ENCODE peak calls at places on chromosome 13, in five cellular contexts. H is stomach, S is HFFc6, A is neural crest cell, V is suprapubic skin. L is an unnamed sample.

GRCh38 chr13:72656357-72656756 is 71.1 kb downstream of the MZT1 start:
- DNase-seq in S (no peak), H (no peak), A (no peak), V (no peak), L (no peak)

GRCh38 chr13:73984949-73985691 is 149.1 kb downstream of the KLF12 start:
- DNase-seq in H (no peak), V (no peak), A (no peak), S (no peak), L (no peak)

GRCh38 chr13:48185018-48185417 is 48.0 kb upstream of the ITM2B start:
- DNase-seq in V (no peak), S (no peak), A (no peak), H (no peak), L (no peak)

GRCh38 chr13:30332516-30333165 is 25.3 kb upstream of the KATNAL1 start:
- DNase-seq in H (no peak), A (no peak), V (no peak), S (no peak), L (no peak)

GRCh38 chr13:65679240-65679639 is 1550.9 kb downstream of the PCDH9 start:
- DNase-seq in S (no peak), A (no peak), H (no peak), V (no peak), L (no peak)

GRCh38 chr13:99278199-99278598 is 20.0 kb upstream of the GPR18 start:
- DNase-seq in H (no peak), A (no peak), S (no peak), V (no peak), L (no peak)

GRCh38 chr13:82713681-82714405 is 1168.4 kb downstream of the SLITRK1 start:
- DNase-seq in A (no peak), H (no peak), S (peak), V (no peak), L (no peak)

GRCh38 chr13:29954082-29955043 is 103.9 kb upstream of the UBL3 start:
- DNase-seq in A (no peak), S (no peak), H (no peak), V (no peak), L (no peak)

GRCh38 chr13:112648966-112649690 is 40.7 kb upstream of the ATP11A start:
- DNase-seq in V (no peak), S (no peak), H (peak), A (no peak), L (no peak)

GRCh38 chr13:114145722-114146121 is 13.3 kb upstream of the RASA3 start:
- DNase-seq in V (peak), A (no peak), S (no peak), H (no peak), L (no peak)

GRCh38 chr13:114145256-114145655 is 12.8 kb upstream of the RASA3 start:
- DNase-seq in H (no peak), S (no peak), V (peak), A (no peak), L (no peak)

GRCh38 chr13:114146173-114146572 is 13.8 kb upstream of the RASA3 start:
- DNase-seq in H (no peak), A (no peak), S (no peak), V (peak), L (no peak)

GRCh38 chr13:114147803-114148520 is 15.5 kb upstream of the RASA3 start:
- DNase-seq in A (no peak), H (no peak), V (no peak), S (no peak), L (no peak)

GRCh38 chr13:114146629-114147028 is 14.2 kb upstream of the RASA3 start:
- DNase-seq in S (no peak), A (no peak), V (peak), H (no peak), L (no peak)
- TF ChIP-seq CTCF in S (no peak), A (no peak), V (no peak), H (no peak), L (no peak)

DNA sequence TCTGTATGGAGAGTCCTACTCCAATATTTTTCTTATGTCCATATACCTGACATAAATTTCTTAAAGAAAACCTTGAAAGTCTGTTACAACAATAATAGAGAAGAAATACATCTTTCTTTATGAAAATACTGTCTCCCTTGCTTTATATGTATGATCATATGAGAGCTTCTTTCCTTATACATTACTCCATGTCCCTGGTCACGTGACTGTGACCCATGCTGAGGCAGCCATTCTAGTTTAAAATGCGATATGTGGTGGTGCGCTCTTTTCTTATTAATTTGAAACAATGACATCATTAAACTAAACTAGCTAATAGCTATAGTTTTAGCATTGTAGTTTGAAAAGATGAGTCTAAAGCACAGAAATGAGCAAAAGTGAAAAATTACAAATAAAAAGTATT is 1120.3 kb upstream of the PRR20A start:
- DNase-seq in H (no peak), S (no peak), A (no peak), V (no peak), L (no peak)
- TF ChIP-seq CTCF in H (no peak), S (no peak), A (no peak), V (no peak), L (no peak)

GRCh38 chr13:27830010-27830409 is 37.7 kb downstream of the GSX1 start:
- DNase-seq in A (peak), S (no peak), V (no peak), H (peak), L (no peak)
- TF ChIP-seq CTCF in A (peak), S (peak), V (peak), H (no peak), L (no peak)

DNA sequence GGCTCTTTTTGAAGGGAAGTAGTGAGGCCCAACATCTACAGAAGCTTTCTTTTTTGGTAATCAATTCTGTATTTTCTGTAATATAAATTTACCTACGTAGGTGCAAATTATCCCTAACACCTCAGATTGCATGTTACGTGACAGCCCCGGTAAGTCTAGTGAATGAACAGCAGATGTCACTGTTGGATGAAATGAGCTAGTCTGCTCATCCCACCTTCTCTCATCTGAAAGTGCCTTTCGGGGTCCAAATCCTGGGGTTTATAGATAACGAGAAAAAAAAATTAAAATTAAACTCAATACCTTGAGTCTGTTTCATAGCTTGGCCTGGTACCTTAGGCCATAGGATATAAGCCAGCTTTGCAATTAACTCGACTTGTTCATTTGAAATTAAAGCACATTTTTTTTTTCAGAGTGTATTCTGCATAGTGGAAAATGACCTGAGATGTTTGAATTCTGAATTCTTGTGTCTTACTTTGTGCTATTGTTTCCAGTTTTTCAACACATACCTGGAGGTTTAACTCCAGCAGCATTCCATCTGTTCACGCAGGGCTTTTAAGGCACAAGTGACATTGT is 548.2 kb downstream of the GPC5 start:
- DNase-seq in A (peak), S (no peak), H (no peak), V (no peak), L (no peak)
- TF ChIP-seq CTCF in A (peak), S (peak), H (no peak), V (no peak), L (no peak)

DNA sequence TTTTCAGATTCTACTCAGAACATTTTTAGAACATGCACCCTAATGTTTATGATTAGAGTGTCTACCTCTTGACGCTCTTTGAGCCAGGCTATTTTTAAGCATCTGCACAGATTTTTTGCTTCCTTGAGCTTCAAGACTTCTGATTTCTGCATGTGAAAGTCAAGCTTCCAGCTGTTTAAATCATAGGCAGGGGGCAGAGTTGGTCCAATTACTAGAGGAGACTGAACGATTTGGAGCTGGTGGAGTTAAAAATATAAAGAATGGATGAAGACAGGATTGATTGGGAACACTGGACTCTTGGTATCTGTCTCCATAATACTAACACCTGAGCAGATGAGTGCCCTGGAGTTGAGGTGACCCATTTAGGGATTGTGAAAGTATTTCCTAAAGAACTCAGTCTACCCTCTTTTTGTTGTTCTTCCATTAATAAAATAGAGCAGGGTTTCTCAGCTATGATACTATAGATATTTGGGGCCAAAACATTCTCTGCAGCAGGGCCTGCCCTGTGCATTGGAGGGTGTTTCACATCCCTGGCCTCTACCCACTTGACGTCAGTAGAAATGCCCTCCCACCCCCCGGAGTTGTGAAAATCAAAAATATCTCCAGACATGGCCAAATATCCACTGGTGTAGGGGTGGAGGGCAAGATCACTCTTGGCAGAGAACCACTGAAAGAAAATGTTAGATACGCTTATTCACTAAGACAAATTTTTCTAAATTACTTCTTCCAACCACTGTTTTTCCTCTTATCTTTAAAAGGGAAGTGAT is 160.1 kb downstream of the COG6 start:
- DNase-seq in A (no peak), S (no peak), H (no peak), V (no peak), L (no peak)
- TF ChIP-seq CTCF in A (no peak), S (no peak), H (no peak), V (no peak), L (no peak)

GRCh38 chr13:44976949-44977583 is 12.2 kb downstream of the NUFIP1 start:
- DNase-seq in V (no peak), A (no peak), H (peak), S (no peak), L (no peak)

GRCh38 chr13:44976196-44976595 is 13.1 kb downstream of the NUFIP1 start:
- DNase-seq in S (no peak), V (no peak), A (no peak), H (no peak), L (no peak)

GRCh38 chr13:44972956-44973581 is 16.2 kb downstream of the NUFIP1 start:
- DNase-seq in S (peak), H (no peak), V (no peak), A (no peak), L (no peak)

GRCh38 chr13:44974056-44974798 is 15.0 kb downstream of the NUFIP1 start:
- DNase-seq in S (no peak), H (peak), V (no peak), A (no peak), L (no peak)

DNA sequence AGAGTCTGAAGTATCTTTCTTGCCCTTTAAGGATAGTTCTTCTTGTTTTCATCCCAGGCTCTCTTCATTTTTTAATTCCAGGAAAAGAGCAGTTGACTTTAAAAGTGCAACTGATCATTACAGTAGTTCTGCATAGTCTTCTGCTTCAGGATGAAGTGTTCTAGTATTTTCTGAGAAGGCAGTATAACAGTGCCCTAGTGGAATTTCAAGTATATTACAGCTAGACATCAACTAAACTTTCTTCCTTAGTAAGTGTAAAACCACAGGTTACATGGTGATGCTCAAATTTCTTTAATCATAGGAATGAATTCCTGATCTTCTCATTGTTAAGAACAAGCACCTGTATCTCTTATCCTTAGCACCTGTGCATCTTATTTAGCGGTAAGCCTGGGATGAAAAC is 10.9 kb downstream of the NUFIP1 start:
- DNase-seq in V (no peak), A (no peak), H (no peak), S (no peak), L (no peak)
- TF ChIP-seq CTCF in V (no peak), A (peak), H (no peak), S (peak), L (no peak)

GRCh38 chr13:77506874-77507273 is 28.6 kb upstream of the SCEL start:
- DNase-seq in V (no peak), A (no peak), H (no peak), S (no peak), L (no peak)
- TF ChIP-seq CTCF in V (no peak), A (peak), H (no peak), S (peak), L (no peak)

GRCh38 chr13:81610613-81611012 is 1269.7 kb upstream of the SPRY2 start:
- DNase-seq in V (no peak), A (no peak), H (no peak), S (no peak), L (no peak)
- TF ChIP-seq CTCF in V (no peak), A (peak), H (no peak), S (no peak), L (no peak)

GRCh38 chr13:46603165-46603603 is 50.2 kb downstream of the LRCH1 start:
- DNase-seq in H (no peak), S (peak), V (no peak), A (no peak), L (no peak)
- TF ChIP-seq CTCF in H (no peak), S (peak), V (no peak), A (peak), L (no peak)